ENCODE peak calls at places on chromosome 2, in four cellular contexts. One of them, this sample, is unnamed.

GRCh38 chr2:141015339-141016047 is 1115.3 kb downstream of the LRP1B start:
- DNase-seq in AG10803: peak; percentile 24
- DNase-seq in Caco-2: no peak
- DNase-seq in neural progenitor cell: peak; percentile 57
- DNase-seq in this sample: peak; percentile 21

GRCh38 chr2:200703132-200703925 is 108.4 kb upstream of the BZW1 start:
- DNase-seq in AG10803: peak; percentile 79
- DNase-seq in Caco-2: peak; percentile 60
- DNase-seq in neural progenitor cell: peak; percentile 69
- DNase-seq in this sample: no peak

GRCh38 chr2:2501454-2502108 is 170.5 kb upstream of the MYT1L start:
- DNase-seq in AG10803: no peak
- DNase-seq in Caco-2: no peak
- DNase-seq in neural progenitor cell: no peak
- DNase-seq in this sample: no peak

GRCh38 chr2:182435754-182436153 is 8.9 kb upstream of the PDE1A start:
- DNase-seq in AG10803: peak; percentile 6
- DNase-seq in Caco-2: no peak
- DNase-seq in neural progenitor cell: no peak
- DNase-seq in this sample: no peak

GRCh38 chr2:206846854-206847834 is 81.7 kb downstream of the FASTKD2 start:
- DNase-seq in AG10803: no peak
- DNase-seq in Caco-2: no peak
- DNase-seq in neural progenitor cell: no peak
- DNase-seq in this sample: no peak

GRCh38 chr2:128309341-128310093 is 9.2 kb downstream of the HS6ST1 start:
- DNase-seq in AG10803: peak; percentile 43
- DNase-seq in Caco-2: peak; percentile 46
- DNase-seq in neural progenitor cell: peak; percentile 88
- DNase-seq in this sample: no peak

GRCh38 chr2:205806126-205806905 is 124.0 kb downstream of the NRP2 start:
- DNase-seq in AG10803: no peak
- DNase-seq in Caco-2: peak; percentile 65
- DNase-seq in neural progenitor cell: no peak
- DNase-seq in this sample: no peak

GRCh38 chr2:100630473-100630977 is 67.7 kb downstream of the PDCL3 start:
- DNase-seq in AG10803: no peak
- DNase-seq in Caco-2: no peak
- DNase-seq in neural progenitor cell: no peak
- DNase-seq in this sample: no peak

GRCh38 chr2:239793086-239793485 is 232.1 kb downstream of the NDUFA10 start:
- DNase-seq in AG10803: no peak
- DNase-seq in Caco-2: no peak
- DNase-seq in neural progenitor cell: no peak
- DNase-seq in this sample: no peak

GRCh38 chr2:145543856-145544255 is 1023.9 kb upstream of the ZEB2 start:
- DNase-seq in AG10803: no peak
- DNase-seq in Caco-2: no peak
- DNase-seq in neural progenitor cell: no peak
- DNase-seq in this sample: no peak

GRCh38 chr2:190592831-190593230 is 56.1 kb upstream of the NAB1 start:
- DNase-seq in AG10803: no peak
- DNase-seq in Caco-2: no peak
- DNase-seq in neural progenitor cell: no peak
- DNase-seq in this sample: no peak

GRCh38 chr2:109728809-109729208 is 65.3 kb upstream of the RGPD5 start:
- DNase-seq in AG10803: peak; percentile 73
- DNase-seq in Caco-2: no peak
- DNase-seq in neural progenitor cell: no peak
- DNase-seq in this sample: no peak

GRCh38 chr2:123953848-123954247 is 71.2 kb upstream of the CNTNAP5 start:
- DNase-seq in AG10803: no peak
- DNase-seq in Caco-2: no peak
- DNase-seq in neural progenitor cell: no peak
- DNase-seq in this sample: no peak

GRCh38 chr2:2026252-2026831 is 282.0 kb upstream of the PXDN start:
- DNase-seq in AG10803: no peak
- DNase-seq in Caco-2: no peak
- DNase-seq in neural progenitor cell: no peak
- DNase-seq in this sample: no peak

GRCh38 chr2:85954918-85955420 is 66.2 kb upstream of the ST3GAL5 start:
- DNase-seq in AG10803: no peak
- DNase-seq in Caco-2: no peak
- DNase-seq in neural progenitor cell: no peak
- DNase-seq in this sample: no peak

GRCh38 chr2:37457401-37457901 is 113.0 kb downstream of the QPCT start:
- DNase-seq in AG10803: peak; percentile 73
- DNase-seq in Caco-2: no peak
- DNase-seq in neural progenitor cell: no peak
- DNase-seq in this sample: no peak

GRCh38 chr2:141522048-141522447 is 608.8 kb downstream of the LRP1B start:
- DNase-seq in AG10803: no peak
- DNase-seq in Caco-2: no peak
- DNase-seq in neural progenitor cell: no peak
- DNase-seq in this sample: no peak

GRCh38 chr2:126656311-126657145 is 570 bp downstream of the GYPC start:
- DNase-seq in AG10803: peak; percentile 58
- DNase-seq in Caco-2: no peak
- DNase-seq in neural progenitor cell: peak; percentile 72
- DNase-seq in this sample: peak; percentile 43

GRCh38 chr2:70907130-70907756 is 28.5 kb upstream of the ATP6V1B1 start:
- DNase-seq in AG10803: no peak
- DNase-seq in Caco-2: no peak
- DNase-seq in neural progenitor cell: peak; percentile 72
- DNase-seq in this sample: peak; percentile 57

GRCh38 chr2:235605306-235605998 is 111.6 kb downstream of the AGAP1 start:
- DNase-seq in AG10803: peak; percentile 99
- DNase-seq in Caco-2: no peak
- DNase-seq in neural progenitor cell: peak; percentile 94
- DNase-seq in this sample: peak; percentile 79

GRCh38 chr2:65415091-65415490 is 17.3 kb downstream of the SPRED2 start:
- DNase-seq in AG10803: no peak
- DNase-seq in Caco-2: no peak
- DNase-seq in neural progenitor cell: no peak
- DNase-seq in this sample: no peak

GRCh38 chr2:96396587-96396986 is 61.0 kb downstream of the NCAPH start:
- DNase-seq in AG10803: no peak
- DNase-seq in Caco-2: no peak
- DNase-seq in neural progenitor cell: no peak
- DNase-seq in this sample: no peak

GRCh38 chr2:28368417-28368798 is 24.2 kb upstream of the FOSL2 start:
- DNase-seq in AG10803: no peak
- DNase-seq in Caco-2: no peak
- DNase-seq in neural progenitor cell: no peak
- DNase-seq in this sample: no peak

GRCh38 chr2:234395801-234396478 is 100.9 kb downstream of the ARL4C start:
- DNase-seq in AG10803: no peak
- DNase-seq in Caco-2: no peak
- DNase-seq in neural progenitor cell: peak; percentile 37
- DNase-seq in this sample: peak; percentile 61

GRCh38 chr2:102826904-102827303 is 65.1 kb downstream of the TMEM182 start:
- DNase-seq in AG10803: peak; percentile 8
- DNase-seq in Caco-2: no peak
- DNase-seq in neural progenitor cell: peak; percentile 37
- DNase-seq in this sample: peak; percentile 71

GRCh38 chr2:12697617-12698016 is 19.1 kb upstream of the TRIB2 start:
- DNase-seq in AG10803: no peak
- DNase-seq in Caco-2: no peak
- DNase-seq in neural progenitor cell: no peak
- DNase-seq in this sample: no peak

GRCh38 chr2:29016500-29016899 is 35.4 kb downstream of the TOGARAM2 start:
- DNase-seq in AG10803: no peak
- DNase-seq in Caco-2: no peak
- DNase-seq in neural progenitor cell: no peak
- DNase-seq in this sample: no peak

GRCh38 chr2:172452845-172453244 is 25.5 kb downstream of the ITGA6 start:
- DNase-seq in AG10803: no peak
- DNase-seq in Caco-2: no peak
- DNase-seq in neural progenitor cell: no peak
- DNase-seq in this sample: no peak

GRCh38 chr2:118812530-118812929 is 34.9 kb downstream of the EN1 start:
- DNase-seq in AG10803: no peak
- DNase-seq in Caco-2: no peak
- DNase-seq in neural progenitor cell: peak; percentile 17
- DNase-seq in this sample: no peak

GRCh38 chr2:44970846-44971450 is 29.4 kb downstream of the SIX3 start:
- DNase-seq in AG10803: no peak
- DNase-seq in Caco-2: no peak
- DNase-seq in neural progenitor cell: no peak
- DNase-seq in this sample: no peak

GRCh38 chr2:65647249-65647842 is 214.9 kb upstream of the SPRED2 start:
- DNase-seq in AG10803: no peak
- DNase-seq in Caco-2: no peak
- DNase-seq in neural progenitor cell: no peak
- DNase-seq in this sample: no peak

GRCh38 chr2:65357959-65358294 is 74.5 kb downstream of the SPRED2 start:
- DNase-seq in AG10803: peak; percentile 31
- DNase-seq in Caco-2: no peak
- DNase-seq in neural progenitor cell: no peak
- DNase-seq in this sample: no peak

GRCh38 chr2:115200016-115200415 is 757.6 kb downstream of the DPP10 start:
- DNase-seq in AG10803: no peak
- DNase-seq in Caco-2: no peak
- DNase-seq in neural progenitor cell: no peak
- DNase-seq in this sample: no peak

GRCh38 chr2:68365087-68365486 is at the start of gene PLEK:
- DNase-seq in AG10803: no peak
- DNase-seq in Caco-2: no peak
- DNase-seq in neural progenitor cell: no peak
- DNase-seq in this sample: no peak

GRCh38 chr2:7037340-7038333 is 120.4 kb downstream of the RNF144A start:
- DNase-seq in AG10803: peak; percentile 65
- DNase-seq in Caco-2: peak; percentile 57
- DNase-seq in neural progenitor cell: peak; percentile 74
- DNase-seq in this sample: peak; percentile 86

GRCh38 chr2:10430886-10431622 is 17.1 kb downstream of the ODC1 start:
- DNase-seq in AG10803: no peak
- DNase-seq in Caco-2: no peak
- DNase-seq in neural progenitor cell: no peak
- DNase-seq in this sample: no peak

GRCh38 chr2:178279142-178279541 is 84.8 kb downstream of the OSBPL6 start:
- DNase-seq in AG10803: peak; percentile 89
- DNase-seq in Caco-2: no peak
- DNase-seq in neural progenitor cell: peak; percentile 67
- DNase-seq in this sample: no peak
- TF ChIP-seq CTCF in AG10803: no peak
- TF ChIP-seq CTCF in Caco-2: no peak
- TF ChIP-seq CTCF in neural progenitor cell: no peak
- TF ChIP-seq CTCF in this sample: no peak

DNA sequence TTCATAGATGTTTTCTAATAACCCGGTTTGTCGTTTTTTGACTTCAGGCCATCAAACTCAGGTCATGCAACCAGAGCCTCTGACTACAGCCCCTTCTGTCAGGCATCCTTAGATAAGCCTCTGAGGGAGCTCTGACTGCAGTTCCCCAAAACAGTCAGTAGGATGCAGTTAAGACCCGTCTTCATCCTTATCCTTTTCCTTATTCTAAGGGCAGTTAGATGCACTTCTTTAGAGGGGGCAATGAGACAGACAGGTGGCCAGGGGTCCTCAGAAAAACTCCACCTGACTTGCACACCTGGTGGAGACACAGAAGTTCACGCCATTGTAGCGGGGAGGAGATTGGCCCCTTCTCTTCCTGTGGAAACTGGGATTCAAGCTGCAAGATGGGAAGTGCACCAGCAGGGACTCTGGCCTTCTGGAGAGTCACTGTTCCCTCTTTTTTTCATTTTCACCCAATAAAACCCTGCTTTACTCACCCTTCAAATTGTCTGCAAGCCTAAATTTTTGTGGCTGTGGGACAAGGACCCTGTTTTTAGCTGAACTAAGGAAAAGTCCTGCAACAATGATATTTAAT is 104.8 kb upstream of the TFPI start:
- DNase-seq in AG10803: peak; percentile 4
- DNase-seq in Caco-2: peak; percentile 13
- DNase-seq in neural progenitor cell: peak; percentile 74
- DNase-seq in this sample: no peak
- TF ChIP-seq CTCF in AG10803: peak; percentile 44
- TF ChIP-seq CTCF in Caco-2: peak; percentile 35
- TF ChIP-seq CTCF in neural progenitor cell: peak; percentile 61
- TF ChIP-seq CTCF in this sample: peak; percentile 54

GRCh38 chr2:177797808-177798207 is 274.8 kb downstream of the PDE11A start:
- DNase-seq in AG10803: no peak
- DNase-seq in Caco-2: no peak
- DNase-seq in neural progenitor cell: no peak
- DNase-seq in this sample: no peak

GRCh38 chr2:177796011-177796410 is 276.6 kb downstream of the PDE11A start:
- DNase-seq in AG10803: no peak
- DNase-seq in Caco-2: no peak
- DNase-seq in neural progenitor cell: no peak
- DNase-seq in this sample: no peak

GRCh38 chr2:177796644-177797415 is 275.7 kb downstream of the PDE11A start:
- DNase-seq in AG10803: no peak
- DNase-seq in Caco-2: no peak
- DNase-seq in neural progenitor cell: no peak
- DNase-seq in this sample: no peak

GRCh38 chr2:177799531-177799930 is 273.0 kb downstream of the PDE11A start:
- DNase-seq in AG10803: peak; percentile 40
- DNase-seq in Caco-2: peak; percentile 22
- DNase-seq in neural progenitor cell: peak; percentile 63
- DNase-seq in this sample: no peak
- TF ChIP-seq CTCF in AG10803: peak; percentile 77
- TF ChIP-seq CTCF in Caco-2: peak; percentile 62
- TF ChIP-seq CTCF in neural progenitor cell: peak; percentile 79
- TF ChIP-seq CTCF in this sample: peak; percentile 40

GRCh38 chr2:192940767-192941166 is 746.0 kb upstream of the TMEFF2 start:
- DNase-seq in AG10803: no peak
- DNase-seq in Caco-2: no peak
- DNase-seq in neural progenitor cell: peak; percentile 17
- DNase-seq in this sample: no peak
- TF ChIP-seq CTCF in AG10803: no peak
- TF ChIP-seq CTCF in Caco-2: peak; percentile 28
- TF ChIP-seq CTCF in neural progenitor cell: peak; percentile 27
- TF ChIP-seq CTCF in this sample: no peak

DNA sequence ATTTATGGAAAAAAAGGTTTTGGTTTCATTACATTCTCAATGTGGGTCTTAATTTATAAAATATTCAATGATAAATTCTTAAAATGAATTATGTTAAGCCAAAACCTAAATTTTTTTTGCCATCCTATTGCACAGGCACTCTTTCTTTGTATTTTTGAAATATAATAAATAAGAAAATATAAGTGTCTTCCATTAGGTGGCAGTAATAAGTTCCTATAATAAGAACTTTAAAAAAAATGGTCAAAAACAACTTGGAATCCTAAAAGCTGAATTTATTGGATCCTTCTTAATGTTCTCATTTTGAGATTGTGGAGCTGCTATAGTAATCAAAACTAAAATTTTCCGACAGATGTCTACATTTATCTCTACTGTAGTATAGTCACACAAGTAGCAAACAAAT is 5.7 kb downstream of the CALCRL start:
- DNase-seq in AG10803: no peak
- DNase-seq in Caco-2: no peak
- DNase-seq in neural progenitor cell: no peak
- DNase-seq in this sample: no peak
- TF ChIP-seq CTCF in AG10803: peak; percentile 31
- TF ChIP-seq CTCF in Caco-2: no peak
- TF ChIP-seq CTCF in neural progenitor cell: peak; percentile 7
- TF ChIP-seq CTCF in this sample: no peak

This sample was measured in glutamatergic neuron.